ENCODE peak calls at places on chromosomes 5 and 9, in seven cellular contexts. U is A549; O is fibroblast of lung; A is CD4-positive, alpha-beta memory T cell; B is astrocyte; X is transverse colon; Q is adipocyte. S is an unnamed sample.

GRCh38 chr5:10481241-10481932 is 39.7 kb downstream of the ROPN1L start:
- DNase-seq in U (peak; percentile 62), O (no peak), A (no peak), B (no peak), X (peak; percentile 20), Q (no peak), S (no peak)

GRCh38 chr5:154367101-154367500 is 78.7 kb upstream of the SAP30L start:
- DNase-seq in U (no peak), O (peak; percentile 68), A (no peak), B (peak; percentile 60), X (no peak), Q (peak; percentile 50), S (no peak)

GRCh38 chr5:112420111-112420864 is 1.2 kb upstream of the EPB41L4A start:
- DNase-seq in U (peak; percentile 83), O (peak; percentile 33), A (no peak), B (peak; percentile 18), X (peak; percentile 87), Q (peak; percentile 62), S (peak; percentile 12)

GRCh38 chr5:172775326-172776234 is 4.6 kb upstream of the DUSP1 start:
- DNase-seq in U (peak; percentile 94), O (peak; percentile 66), A (no peak), B (peak; percentile 58), X (peak; percentile 84), Q (peak; percentile 97), S (no peak)

GRCh38 chr9:136829981-136830885 is 12.0 kb upstream of the AJM1 start:
- DNase-seq in U (no peak), O (no peak), A (no peak), B (no peak), X (no peak), Q (no peak), S (no peak)

GRCh38 chr9:105647595-105648349 is 14.5 kb upstream of the TAL2 start:
- DNase-seq in U (no peak), O (peak; percentile 26), A (no peak), B (peak; percentile 12), X (no peak), Q (no peak), S (no peak)

GRCh38 chr5:133754575-133755169 is 142.3 kb upstream of the FSTL4 start:
- DNase-seq in U (peak; percentile 53), O (peak; percentile 14), A (no peak), B (peak; percentile 4), X (peak; percentile 17), Q (peak; percentile 26), S (peak; percentile 13)

GRCh38 chr5:167777746-167778145 is 513.7 kb upstream of the WWC1 start:
- DNase-seq in U (no peak), O (peak; percentile 59), A (no peak), B (peak; percentile 52), X (no peak), Q (no peak), S (no peak)

GRCh38 chr5:125559296-125559695 is 812.9 kb upstream of the ZNF608 start:
- DNase-seq in U (peak; percentile 69), O (peak; percentile 100), A (no peak), B (peak; percentile 100), X (no peak), Q (peak; percentile 83), S (peak; percentile 54)

GRCh38 chr5:113693621-113694130 is 180.2 kb downstream of the YTHDC2 start:
- DNase-seq in U (no peak), O (no peak), A (no peak), B (no peak), X (peak; percentile 10), Q (no peak), S (no peak)
- H3K4me3 ChIP-seq in U (no peak overlapping the region), O (no peak overlapping the region), A (no peak overlapping the region), B (no peak overlapping the region), X (no peak overlapping the region), Q (no peak overlapping the region), S (no peak overlapping the region)

DNA sequence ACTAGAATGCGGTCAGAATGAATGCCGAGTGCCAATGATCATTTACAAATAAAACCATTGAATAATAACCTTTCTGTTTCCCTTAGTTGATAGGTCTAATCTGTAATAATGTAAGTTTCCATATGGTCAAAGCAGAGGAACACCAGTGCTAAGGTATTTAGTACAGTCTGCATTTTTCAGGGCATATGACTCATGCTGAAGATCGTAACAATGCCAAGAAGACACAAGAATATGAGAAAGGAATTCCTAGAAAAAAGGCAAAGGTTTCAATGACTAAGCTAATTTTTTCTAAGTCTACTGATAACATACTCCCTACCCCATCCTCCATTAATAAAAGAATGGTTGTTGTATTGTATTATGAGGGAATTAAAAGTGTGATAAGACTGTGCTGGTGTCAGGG is 2.8 kb downstream of the OR1L8 start:
- DNase-seq in U (peak; percentile 70), O (peak; percentile 68), A (no peak), B (peak; percentile 60), X (no peak), Q (peak; percentile 54), S (no peak)
- H3K9me3 ChIP-seq in U (no peaks in the 10 kb centered on the region), O (no peaks in the 10 kb centered on the region), A (no peaks in the 10 kb centered on the region), B (no peaks in the 10 kb centered on the region), X (no peaks in the 10 kb centered on the region), Q (no peaks in the 10 kb centered on the region), S (no peaks in the 10 kb centered on the region)

GRCh38 chr9:94799578-94800264 is 73.2 kb downstream of the AOPEP start:
- DNase-seq in U (peak; percentile 71), O (peak; percentile 97), A (no peak), B (peak; percentile 95), X (no peak), Q (peak; percentile 75), S (no peak)
- H3K4me3 ChIP-seq in U (no peak overlapping the region), O (no peak overlapping the region), A (no peak overlapping the region), B (no peak overlapping the region), X (no peak overlapping the region), Q (no peak overlapping the region), S (no peak overlapping the region)

GRCh38 chr5:2289380-2289779 is 406.7 kb upstream of the IRX4 start:
- DNase-seq in U (no peak), O (no peak), A (no peak), B (no peak), X (no peak), Q (no peak), S (no peak)
- H3K9me3 ChIP-seq in U (no peaks in the 10 kb centered on the region), O (no peaks in the 10 kb centered on the region), A (no peaks in the 10 kb centered on the region), B (peaks cover 14% of the 10 kb centered on the region), X (no peaks in the 10 kb centered on the region), Q (no peaks in the 10 kb centered on the region), S (no peaks in the 10 kb centered on the region)

S was measured in Panc1.